ENCODE peak calls at places on chromosomes 16 and 17, in eight cellular contexts. One of them, this sample, is unnamed.

GRCh38 chr17:62950067-62950466 is 16.0 kb upstream of the TANC2 start:
- DNase-seq in HL-60: no peak
- DNase-seq in AG09309: peak
- DNase-seq in colonic mucosa: peak
- DNase-seq in CD8-positive, alpha-beta T cell: no peak
- DNase-seq in lower leg skin: no peak
- DNase-seq in epithelial cell of esophagus: peak
- DNase-seq in AG09319: peak
- DNase-seq in this sample: peak

GRCh38 chr17:55161935-55162555 is 102.7 kb upstream of the HLF start:
- DNase-seq in colonic mucosa: no peak
- DNase-seq in HL-60: no peak
- DNase-seq in CD8-positive, alpha-beta T cell: no peak
- DNase-seq in AG09319: no peak
- DNase-seq in epithelial cell of esophagus: peak
- DNase-seq in lower leg skin: no peak
- DNase-seq in AG09309: peak
- DNase-seq in this sample: peak

GRCh38 chr16:17784073-17784472 is 313.3 kb upstream of the XYLT1 start:
- DNase-seq in CD8-positive, alpha-beta T cell: no peak
- DNase-seq in epithelial cell of esophagus: peak
- DNase-seq in HL-60: no peak
- DNase-seq in AG09309: no peak
- DNase-seq in colonic mucosa: no peak
- DNase-seq in lower leg skin: no peak
- DNase-seq in AG09319: peak
- DNase-seq in this sample: peak

GRCh38 chr17:12953126-12953525 is 64.7 kb downstream of the ELAC2 start:
- DNase-seq in colonic mucosa: no peak
- DNase-seq in lower leg skin: no peak
- DNase-seq in AG09309: no peak
- DNase-seq in HL-60: no peak
- DNase-seq in AG09319: no peak
- DNase-seq in epithelial cell of esophagus: no peak
- DNase-seq in CD8-positive, alpha-beta T cell: no peak
- DNase-seq in this sample: no peak

GRCh38 chr16:87101903-87102302 is 215.3 kb downstream of the C16orf95 start:
- DNase-seq in epithelial cell of esophagus: no peak
- DNase-seq in colonic mucosa: no peak
- DNase-seq in AG09309: peak
- DNase-seq in CD8-positive, alpha-beta T cell: no peak
- DNase-seq in AG09319: no peak
- DNase-seq in lower leg skin: no peak
- DNase-seq in HL-60: no peak
- DNase-seq in this sample: no peak

GRCh38 chr16:15576960-15577958 is 65.7 kb downstream of the MARF1 start:
- DNase-seq in HL-60: no peak
- DNase-seq in AG09319: no peak
- DNase-seq in colonic mucosa: peak
- DNase-seq in epithelial cell of esophagus: no peak
- DNase-seq in lower leg skin: no peak
- DNase-seq in CD8-positive, alpha-beta T cell: no peak
- DNase-seq in AG09309: no peak
- DNase-seq in this sample: no peak

GRCh38 chr17:2684549-2684948 is 27.0 kb downstream of the CLUH start:
- DNase-seq in AG09309: no peak
- DNase-seq in CD8-positive, alpha-beta T cell: no peak
- DNase-seq in colonic mucosa: peak
- DNase-seq in lower leg skin: no peak
- DNase-seq in epithelial cell of esophagus: no peak
- DNase-seq in AG09319: no peak
- DNase-seq in HL-60: no peak
- DNase-seq in this sample: no peak

GRCh38 chr17:37028040-37028439 is 79.3 kb downstream of the AATF start:
- DNase-seq in colonic mucosa: no peak
- DNase-seq in AG09319: no peak
- DNase-seq in AG09309: no peak
- DNase-seq in HL-60: no peak
- DNase-seq in epithelial cell of esophagus: no peak
- DNase-seq in CD8-positive, alpha-beta T cell: no peak
- DNase-seq in lower leg skin: no peak
- DNase-seq in this sample: no peak

GRCh38 chr17:60390881-60391418 is 983 bp downstream of the USP32 start:
- DNase-seq in epithelial cell of esophagus: peak
- DNase-seq in AG09309: no peak
- DNase-seq in colonic mucosa: peak
- DNase-seq in AG09319: no peak
- DNase-seq in HL-60: no peak
- DNase-seq in lower leg skin: peak
- DNase-seq in CD8-positive, alpha-beta T cell: peak
- DNase-seq in this sample: no peak

GRCh38 chr17:33056392-33057146 is 64.9 kb downstream of the SPACA3 start:
- DNase-seq in lower leg skin: no peak
- DNase-seq in AG09309: no peak
- DNase-seq in colonic mucosa: no peak
- DNase-seq in epithelial cell of esophagus: no peak
- DNase-seq in HL-60: no peak
- DNase-seq in CD8-positive, alpha-beta T cell: no peak
- DNase-seq in AG09319: no peak
- DNase-seq in this sample: no peak

GRCh38 chr16:27819356-27819755 is 244.2 kb downstream of the GSG1L start:
- DNase-seq in CD8-positive, alpha-beta T cell: no peak
- DNase-seq in epithelial cell of esophagus: no peak
- DNase-seq in lower leg skin: no peak
- DNase-seq in AG09309: no peak
- DNase-seq in HL-60: no peak
- DNase-seq in colonic mucosa: no peak
- DNase-seq in AG09319: no peak
- DNase-seq in this sample: no peak

GRCh38 chr16:50644245-50644644 is 36.9 kb downstream of the SNX20 start:
- DNase-seq in colonic mucosa: no peak
- DNase-seq in AG09309: no peak
- DNase-seq in CD8-positive, alpha-beta T cell: no peak
- DNase-seq in HL-60: no peak
- DNase-seq in epithelial cell of esophagus: no peak
- DNase-seq in lower leg skin: no peak
- DNase-seq in AG09319: no peak
- DNase-seq in this sample: no peak

GRCh38 chr16:50645858-50646257 is 35.3 kb downstream of the SNX20 start:
- DNase-seq in AG09309: no peak
- DNase-seq in colonic mucosa: no peak
- DNase-seq in epithelial cell of esophagus: no peak
- DNase-seq in CD8-positive, alpha-beta T cell: no peak
- DNase-seq in lower leg skin: no peak
- DNase-seq in HL-60: no peak
- DNase-seq in AG09319: no peak
- DNase-seq in this sample: no peak

GRCh38 chr16:50646345-50646744 is 34.8 kb downstream of the SNX20 start:
- DNase-seq in lower leg skin: no peak
- DNase-seq in epithelial cell of esophagus: no peak
- DNase-seq in HL-60: no peak
- DNase-seq in colonic mucosa: no peak
- DNase-seq in AG09309: no peak
- DNase-seq in CD8-positive, alpha-beta T cell: no peak
- DNase-seq in AG09319: no peak
- DNase-seq in this sample: no peak

GRCh38 chr16:50643192-50643591 is 37.9 kb downstream of the SNX20 start:
- DNase-seq in HL-60: no peak
- DNase-seq in lower leg skin: no peak
- DNase-seq in CD8-positive, alpha-beta T cell: no peak
- DNase-seq in epithelial cell of esophagus: no peak
- DNase-seq in colonic mucosa: no peak
- DNase-seq in AG09319: no peak
- DNase-seq in AG09309: no peak
- DNase-seq in this sample: no peak

DNA sequence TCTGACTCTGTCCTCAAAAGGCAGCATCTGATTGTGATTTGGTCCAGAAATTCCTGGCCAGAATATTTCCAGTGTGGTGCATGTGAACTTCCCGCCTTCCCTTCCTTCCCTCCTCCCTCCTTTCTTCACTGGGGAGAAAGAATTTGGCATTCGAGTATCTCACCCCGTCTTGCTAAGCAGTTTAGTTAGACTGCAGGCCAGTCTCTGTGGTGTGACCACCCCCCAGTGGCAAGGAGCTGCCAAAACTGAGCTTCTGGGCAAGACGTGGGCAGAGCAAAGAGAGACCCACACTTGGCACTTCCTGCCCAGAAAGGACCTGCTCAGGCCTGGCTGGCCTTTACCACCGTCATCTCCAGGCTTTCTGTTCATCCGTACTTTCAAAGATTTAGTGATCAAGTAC is 36.4 kb downstream of the SNX20 start:
- DNase-seq in AG09319: peak
- DNase-seq in CD8-positive, alpha-beta T cell: peak
- DNase-seq in HL-60: no peak
- DNase-seq in epithelial cell of esophagus: peak
- DNase-seq in colonic mucosa: no peak
- DNase-seq in lower leg skin: no peak
- DNase-seq in AG09309: peak
- DNase-seq in this sample: no peak
- TF ChIP-seq CTCF in AG09319: peak
- TF ChIP-seq CTCF in CD8-positive, alpha-beta T cell: peak
- TF ChIP-seq CTCF in HL-60: peak
- TF ChIP-seq CTCF in epithelial cell of esophagus: peak
- TF ChIP-seq CTCF in colonic mucosa: peak
- TF ChIP-seq CTCF in lower leg skin: no peak
- TF ChIP-seq CTCF in AG09309: peak
- TF ChIP-seq CTCF in this sample: peak

DNA sequence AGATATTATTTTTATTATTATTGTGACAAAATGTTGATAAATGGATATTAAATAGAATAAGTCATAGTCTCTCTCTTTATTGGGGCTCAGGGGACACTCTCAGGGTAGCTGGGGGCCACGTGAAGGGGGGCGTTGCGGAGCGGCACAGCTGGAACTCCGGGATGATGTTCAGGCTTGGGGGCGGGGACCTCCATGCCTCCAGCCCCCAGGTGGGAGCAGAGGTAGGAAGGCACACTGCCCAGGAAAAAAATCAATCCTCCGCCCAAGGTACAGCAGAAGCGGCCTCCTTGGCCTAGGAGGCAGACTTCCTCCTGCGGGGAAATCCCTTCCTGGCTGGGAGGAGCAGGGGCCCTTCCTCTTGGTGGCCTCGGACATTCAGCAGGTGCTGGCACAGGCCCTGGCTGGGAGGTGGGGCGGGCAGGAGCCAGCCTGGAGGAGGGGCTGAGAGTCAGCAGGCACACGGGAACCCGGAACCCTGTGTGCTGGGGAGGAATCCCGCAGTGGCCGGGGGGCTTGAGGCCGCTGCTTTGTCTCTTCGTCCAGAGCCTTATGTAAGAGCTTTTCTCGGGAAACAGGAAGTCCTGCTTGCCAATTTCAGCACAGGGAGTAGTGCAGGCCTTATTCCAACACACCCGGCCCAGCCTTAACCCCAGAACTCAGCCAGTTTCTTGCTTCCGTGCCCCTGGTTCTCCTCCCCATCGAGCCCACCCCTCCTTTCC is 566 bp upstream of the TNFSF13 start:
- DNase-seq in HL-60: peak
- DNase-seq in CD8-positive, alpha-beta T cell: no peak
- DNase-seq in AG09319: peak
- DNase-seq in epithelial cell of esophagus: peak
- DNase-seq in lower leg skin: peak
- DNase-seq in AG09309: peak
- DNase-seq in colonic mucosa: peak
- DNase-seq in this sample: no peak
- TF ChIP-seq CTCF in HL-60: no peak
- TF ChIP-seq CTCF in CD8-positive, alpha-beta T cell: no peak
- TF ChIP-seq CTCF in AG09319: no peak
- TF ChIP-seq CTCF in epithelial cell of esophagus: no peak
- TF ChIP-seq CTCF in lower leg skin: no peak
- TF ChIP-seq CTCF in AG09309: no peak
- TF ChIP-seq CTCF in colonic mucosa: no peak
- TF ChIP-seq CTCF in this sample: no peak

GRCh38 chr17:81713004-81713555 is 996 bp downstream of the SLC25A10 start:
- DNase-seq in AG09309: no peak
- DNase-seq in epithelial cell of esophagus: peak
- DNase-seq in HL-60: no peak
- DNase-seq in lower leg skin: no peak
- DNase-seq in CD8-positive, alpha-beta T cell: no peak
- DNase-seq in colonic mucosa: no peak
- DNase-seq in AG09319: no peak
- DNase-seq in this sample: no peak

GRCh38 chr17:81713556-81714411 is 1.7 kb downstream of the SLC25A10 start:
- DNase-seq in CD8-positive, alpha-beta T cell: no peak
- DNase-seq in AG09319: no peak
- DNase-seq in colonic mucosa: peak
- DNase-seq in epithelial cell of esophagus: no peak
- DNase-seq in HL-60: no peak
- DNase-seq in AG09309: no peak
- DNase-seq in lower leg skin: no peak
- DNase-seq in this sample: no peak

GRCh38 chr17:81712468-81713003 is 452 bp downstream of the SLC25A10 start:
- DNase-seq in lower leg skin: no peak
- DNase-seq in AG09319: no peak
- DNase-seq in AG09309: no peak
- DNase-seq in CD8-positive, alpha-beta T cell: no peak
- DNase-seq in colonic mucosa: peak
- DNase-seq in HL-60: no peak
- DNase-seq in epithelial cell of esophagus: peak
- DNase-seq in this sample: no peak

GRCh38 chr17:81710514-81711308 is 1.4 kb upstream of the SLC25A10 start:
- DNase-seq in HL-60: peak
- DNase-seq in AG09319: no peak
- DNase-seq in AG09309: no peak
- DNase-seq in epithelial cell of esophagus: peak
- DNase-seq in lower leg skin: no peak
- DNase-seq in colonic mucosa: peak
- DNase-seq in CD8-positive, alpha-beta T cell: no peak
- DNase-seq in this sample: no peak

DNA sequence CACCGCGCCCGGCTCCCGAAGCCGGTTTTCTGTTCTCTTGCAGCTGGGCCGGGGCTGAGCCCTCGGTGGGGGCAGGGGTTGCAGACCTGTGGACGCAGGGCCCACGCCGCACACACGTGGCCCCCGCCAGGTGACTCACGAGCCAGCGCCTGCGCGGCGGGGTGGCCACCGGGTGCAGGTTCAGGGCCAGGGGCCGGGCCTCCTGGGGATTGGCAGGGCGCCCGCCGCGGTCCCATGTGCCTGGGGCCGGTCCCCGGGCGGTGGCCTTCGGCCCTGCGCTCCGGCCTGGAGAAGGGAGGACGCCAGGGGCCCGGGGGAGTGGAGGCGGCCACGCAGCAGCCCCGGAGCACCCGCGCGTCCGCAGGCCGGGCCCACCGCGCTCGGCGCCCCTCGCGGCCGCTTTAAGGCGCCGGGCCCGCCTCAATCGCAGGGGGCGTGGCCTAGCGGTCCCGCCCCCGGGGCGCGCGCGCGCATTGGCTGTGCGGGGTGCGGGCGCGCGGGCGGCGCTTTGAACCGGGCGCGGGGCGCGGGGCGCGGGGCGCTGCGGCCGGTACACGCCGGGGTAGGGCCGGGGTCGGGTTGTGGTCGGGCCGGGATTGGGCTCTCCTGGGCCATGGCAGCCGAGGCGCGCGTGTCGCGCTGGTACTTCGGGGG is at the start of gene SLC25A10:
- DNase-seq in HL-60: peak
- DNase-seq in AG09319: no peak
- DNase-seq in AG09309: no peak
- DNase-seq in CD8-positive, alpha-beta T cell: peak
- DNase-seq in epithelial cell of esophagus: peak
- DNase-seq in colonic mucosa: peak
- DNase-seq in lower leg skin: no peak
- DNase-seq in this sample: no peak
- TF ChIP-seq CTCF in HL-60: no peak
- TF ChIP-seq CTCF in AG09319: no peak
- TF ChIP-seq CTCF in AG09309: no peak
- TF ChIP-seq CTCF in CD8-positive, alpha-beta T cell: no peak
- TF ChIP-seq CTCF in epithelial cell of esophagus: no peak
- TF ChIP-seq CTCF in colonic mucosa: no peak
- TF ChIP-seq CTCF in lower leg skin: no peak
- TF ChIP-seq CTCF in this sample: no peak

GRCh38 chr17:16297367-16298139 is 55.7 kb downstream of the CENPV start:
- DNase-seq in colonic mucosa: peak
- DNase-seq in HL-60: no peak
- DNase-seq in CD8-positive, alpha-beta T cell: no peak
- DNase-seq in AG09319: no peak
- DNase-seq in lower leg skin: no peak
- DNase-seq in epithelial cell of esophagus: no peak
- DNase-seq in AG09309: no peak
- DNase-seq in this sample: no peak
- TF ChIP-seq CTCF in colonic mucosa: no peak
- TF ChIP-seq CTCF in HL-60: no peak
- TF ChIP-seq CTCF in CD8-positive, alpha-beta T cell: no peak
- TF ChIP-seq CTCF in AG09319: no peak
- TF ChIP-seq CTCF in lower leg skin: no peak
- TF ChIP-seq CTCF in epithelial cell of esophagus: no peak
- TF ChIP-seq CTCF in AG09309: no peak
- TF ChIP-seq CTCF in this sample: no peak